ENCODE peak calls at places on chromosomes 12 and 14, in four cellular contexts. G, N, E and K are unnamed samples.

GRCh38 chr12:48965447-48965846 is 6.1 kb downstream of the WNT10B start:
- DNase-seq in G (no peak), N (no peak), E (no peak), K (no peak)

GRCh38 chr12:56315256-56315625 is 547 bp downstream of the CNPY2 start:
- DNase-seq in G (no peak), N (no peak), E (peak), K (peak)

GRCh38 chr12:91565816-91566215 is 383.2 kb upstream of the DCN start:
- DNase-seq in G (no peak), N (no peak), E (no peak), K (no peak)

GRCh38 chr12:112375105-112375504 is 7.1 kb downstream of the HECTD4 start:
- DNase-seq in G (no peak), N (no peak), E (no peak), K (no peak)

GRCh38 chr14:58947156-58947555 is 241.3 kb upstream of the DAAM1 start:
- DNase-seq in G (no peak), N (no peak), E (no peak), K (no peak)

GRCh38 chr12:57558864-57559263 is 9.0 kb downstream of the KIF5A start:
- DNase-seq in G (no peak), N (no peak), E (no peak), K (no peak)

GRCh38 chr14:104577457-104578301 is 1.9 kb upstream of the C14orf180 start:
- DNase-seq in G (no peak), N (no peak), E (no peak), K (no peak)

GRCh38 chr12:121837680-121838079 is 21.0 kb downstream of the HPD start:
- DNase-seq in G (no peak), N (no peak), E (no peak), K (no peak)

GRCh38 chr12:85424581-85425348 is 144.7 kb downstream of the ALX1 start:
- DNase-seq in G (no peak), N (peak), E (no peak), K (no peak)

GRCh38 chr14:33685026-33685425 is 265.8 kb downstream of the EGLN3 start:
- DNase-seq in G (no peak), N (no peak), E (no peak), K (no peak)

GRCh38 chr12:51917746-51918453 is 10.6 kb downstream of the ACVRL1 start:
- DNase-seq in G (no peak), N (no peak), E (no peak), K (no peak)

GRCh38 chr12:121975029-121975428 is 46.7 kb upstream of the BCL7A start:
- DNase-seq in G (no peak), N (no peak), E (no peak), K (no peak)

GRCh38 chr12:78871566-78871965 is 7.0 kb downstream of the SYT1 start:
- DNase-seq in G (no peak), N (no peak), E (no peak), K (no peak)